ENCODE peak calls at places on chromosomes 11 and 22, in five cellular contexts. One of them, this sample, is unnamed.

GRCh38 chr11:87604350-87604749 is 566.6 kb downstream of the TMEM135 start:
- DNase-seq in thoracic aorta: no peak
- DNase-seq in posterior vena cava: no peak
- DNase-seq in posterior cingulate gyrus: no peak
- DNase-seq in lung microvascular endothelial cell: no peak
- DNase-seq in this sample: no peak

GRCh38 chr11:117005758-117006157 is 92.5 kb downstream of the SIK3 start:
- DNase-seq in posterior vena cava: no peak
- DNase-seq in posterior cingulate gyrus: no peak
- DNase-seq in thoracic aorta: no peak
- DNase-seq in lung microvascular endothelial cell: no peak
- DNase-seq in this sample: no peak

GRCh38 chr11:120660024-120660565 is 148.5 kb downstream of the GRIK4 start:
- DNase-seq in posterior vena cava: no peak
- DNase-seq in lung microvascular endothelial cell: peak
- DNase-seq in thoracic aorta: no peak
- DNase-seq in posterior cingulate gyrus: no peak
- DNase-seq in this sample: no peak

GRCh38 chr11:43410394-43410793 is 51.7 kb downstream of the TTC17 start:
- DNase-seq in posterior cingulate gyrus: no peak
- DNase-seq in thoracic aorta: no peak
- DNase-seq in posterior vena cava: no peak
- DNase-seq in lung microvascular endothelial cell: peak
- DNase-seq in this sample: no peak

GRCh38 chr11:10414659-10415058 is 40.4 kb upstream of the AMPD3 start:
- DNase-seq in thoracic aorta: no peak
- DNase-seq in posterior cingulate gyrus: no peak
- DNase-seq in lung microvascular endothelial cell: peak
- DNase-seq in posterior vena cava: peak
- DNase-seq in this sample: no peak

GRCh38 chr11:74672332-74672955 is 58.8 kb downstream of the CHRDL2 start:
- DNase-seq in lung microvascular endothelial cell: no peak
- DNase-seq in posterior vena cava: no peak
- DNase-seq in posterior cingulate gyrus: no peak
- DNase-seq in thoracic aorta: no peak
- DNase-seq in this sample: no peak

GRCh38 chr22:22786301-22787115 is 101.1 kb upstream of the IGLL5 start:
- DNase-seq in thoracic aorta: no peak
- DNase-seq in lung microvascular endothelial cell: no peak
- DNase-seq in posterior cingulate gyrus: no peak
- DNase-seq in posterior vena cava: no peak
- DNase-seq in this sample: no peak

GRCh38 chr11:62324738-62325556 is 12.3 kb upstream of the ASRGL1 start:
- DNase-seq in posterior vena cava: peak
- DNase-seq in lung microvascular endothelial cell: peak
- DNase-seq in thoracic aorta: no peak
- DNase-seq in posterior cingulate gyrus: no peak
- DNase-seq in this sample: no peak

GRCh38 chr11:43548921-43549320 is 131.6 kb upstream of the HSD17B12 start:
- DNase-seq in thoracic aorta: no peak
- DNase-seq in lung microvascular endothelial cell: no peak
- DNase-seq in posterior cingulate gyrus: no peak
- DNase-seq in posterior vena cava: no peak
- DNase-seq in this sample: no peak

GRCh38 chr11:68016904-68017817 is 7.0 kb downstream of the ALDH3B1 start:
- DNase-seq in posterior vena cava: no peak
- DNase-seq in posterior cingulate gyrus: peak
- DNase-seq in thoracic aorta: no peak
- DNase-seq in lung microvascular endothelial cell: no peak
- DNase-seq in this sample: peak

GRCh38 chr11:63829823-63830489 is 9.0 kb upstream of the MARK2 start:
- DNase-seq in posterior cingulate gyrus: peak
- DNase-seq in lung microvascular endothelial cell: peak
- DNase-seq in posterior vena cava: peak
- DNase-seq in thoracic aorta: no peak
- DNase-seq in this sample: no peak

GRCh38 chr22:35349704-35350538 is 31.0 kb upstream of the HMOX1 start:
- DNase-seq in posterior vena cava: no peak
- DNase-seq in posterior cingulate gyrus: no peak
- DNase-seq in lung microvascular endothelial cell: no peak
- DNase-seq in thoracic aorta: no peak
- DNase-seq in this sample: no peak

GRCh38 chr11:28400236-28401100 is 292.3 kb downstream of the METTL15 start:
- DNase-seq in thoracic aorta: no peak
- DNase-seq in posterior cingulate gyrus: no peak
- DNase-seq in lung microvascular endothelial cell: peak
- DNase-seq in posterior vena cava: no peak
- DNase-seq in this sample: no peak

GRCh38 chr22:17513612-17514011 is 49.7 kb upstream of the SLC25A18 start:
- DNase-seq in posterior vena cava: no peak
- DNase-seq in thoracic aorta: no peak
- DNase-seq in lung microvascular endothelial cell: no peak
- DNase-seq in posterior cingulate gyrus: no peak
- DNase-seq in this sample: no peak

GRCh38 chr11:123273616-123274015 is 78.6 kb upstream of the CLMP start:
- DNase-seq in posterior cingulate gyrus: no peak
- DNase-seq in posterior vena cava: no peak
- DNase-seq in lung microvascular endothelial cell: no peak
- DNase-seq in thoracic aorta: no peak
- DNase-seq in this sample: no peak

GRCh38 chr22:17368727-17369552 is at the start of gene CECR2:
- DNase-seq in thoracic aorta: no peak
- DNase-seq in lung microvascular endothelial cell: peak
- DNase-seq in posterior cingulate gyrus: peak
- DNase-seq in posterior vena cava: no peak
- DNase-seq in this sample: no peak

GRCh38 chr22:49204599-49205214 is 623.0 kb downstream of the BRD1 start:
- DNase-seq in lung microvascular endothelial cell: no peak
- DNase-seq in posterior cingulate gyrus: peak
- DNase-seq in thoracic aorta: no peak
- DNase-seq in posterior vena cava: peak
- DNase-seq in this sample: peak

GRCh38 chr22:46295277-46295971 is 1.2 kb upstream of the GTSE1 start:
- DNase-seq in lung microvascular endothelial cell: no peak
- DNase-seq in posterior vena cava: no peak
- DNase-seq in thoracic aorta: no peak
- DNase-seq in posterior cingulate gyrus: peak
- DNase-seq in this sample: no peak

GRCh38 chr22:49964136-49964492 is 3.5 kb downstream of the PIM3 start:
- DNase-seq in lung microvascular endothelial cell: no peak
- DNase-seq in thoracic aorta: no peak
- DNase-seq in posterior cingulate gyrus: no peak
- DNase-seq in posterior vena cava: peak
- DNase-seq in this sample: peak

GRCh38 chr22:45448431-45448830 is 34.9 kb downstream of the RIBC2 start:
- DNase-seq in posterior cingulate gyrus: no peak
- DNase-seq in lung microvascular endothelial cell: no peak
- DNase-seq in posterior vena cava: peak
- DNase-seq in thoracic aorta: no peak
- DNase-seq in this sample: no peak

GRCh38 chr11:94868468-94868867 is 100.3 kb downstream of the AMOTL1 start:
- DNase-seq in lung microvascular endothelial cell: no peak
- DNase-seq in posterior cingulate gyrus: no peak
- DNase-seq in thoracic aorta: no peak
- DNase-seq in posterior vena cava: no peak
- DNase-seq in this sample: no peak

GRCh38 chr11:27039873-27040272 is 742 bp upstream of the BBOX1 start:
- DNase-seq in posterior vena cava: no peak
- DNase-seq in posterior cingulate gyrus: no peak
- DNase-seq in thoracic aorta: no peak
- DNase-seq in lung microvascular endothelial cell: no peak
- DNase-seq in this sample: no peak

GRCh38 chr11:125987066-125987641 is 41.3 kb downstream of the VSIG10L2 start:
- DNase-seq in posterior cingulate gyrus: no peak
- DNase-seq in posterior vena cava: no peak
- DNase-seq in thoracic aorta: no peak
- DNase-seq in lung microvascular endothelial cell: no peak
- DNase-seq in this sample: no peak

GRCh38 chr22:40323681-40324083 is 22.6 kb upstream of the ADSL start:
- DNase-seq in thoracic aorta: no peak
- DNase-seq in lung microvascular endothelial cell: no peak
- DNase-seq in posterior cingulate gyrus: no peak
- DNase-seq in posterior vena cava: no peak
- DNase-seq in this sample: no peak

GRCh38 chr11:45110562-45110961 is 35.9 kb upstream of the PRDM11 start:
- DNase-seq in lung microvascular endothelial cell: peak
- DNase-seq in posterior vena cava: peak
- DNase-seq in posterior cingulate gyrus: no peak
- DNase-seq in thoracic aorta: no peak
- DNase-seq in this sample: no peak

This sample was measured in chondrocyte.